ENCODE peak calls at places on chromosomes 1 and 21, in four cellular contexts. One of them, this sample, is unnamed.

GRCh38 chr1:205652984-205653383 is 21.2 kb upstream of the ELK4 start:
- DNase-seq in psoas muscle: no peak
- DNase-seq in tibial artery: no peak
- DNase-seq in uterus: no peak
- DNase-seq in this sample: no peak

GRCh38 chr1:167767794-167768193 is 46.0 kb downstream of the MPZL1 start:
- DNase-seq in uterus: no peak
- DNase-seq in psoas muscle: no peak
- DNase-seq in tibial artery: no peak
- DNase-seq in this sample: no peak

GRCh38 chr1:85578321-85579295 is 2.0 kb upstream of the CCN1 start:
- DNase-seq in psoas muscle: no peak
- DNase-seq in tibial artery: no peak
- DNase-seq in uterus: peak
- DNase-seq in this sample: no peak

GRCh38 chr1:15444476-15445389 is 6.5 kb downstream of the CTRC start:
- DNase-seq in psoas muscle: no peak
- DNase-seq in tibial artery: no peak
- DNase-seq in uterus: no peak
- DNase-seq in this sample: no peak

GRCh38 chr21:45528981-45529784 is 13.1 kb downstream of the SLC19A1 start:
- DNase-seq in psoas muscle: peak
- DNase-seq in uterus: no peak
- DNase-seq in tibial artery: peak
- DNase-seq in this sample: no peak

GRCh38 chr1:227780101-227781044 is 35.1 kb upstream of the PRSS38 start:
- DNase-seq in psoas muscle: peak
- DNase-seq in uterus: no peak
- DNase-seq in tibial artery: peak
- DNase-seq in this sample: no peak

GRCh38 chr1:36224537-36225297 is 474 bp downstream of the THRAP3 start:
- DNase-seq in psoas muscle: no peak
- DNase-seq in uterus: peak
- DNase-seq in tibial artery: peak
- DNase-seq in this sample: no peak

GRCh38 chr1:227333423-227333822 is 15.1 kb upstream of the CDC42BPA start:
- DNase-seq in psoas muscle: no peak
- DNase-seq in tibial artery: no peak
- DNase-seq in uterus: no peak
- DNase-seq in this sample: no peak

GRCh38 chr1:234214129-234214910 is 158.9 kb upstream of the COA6 start:
- DNase-seq in uterus: no peak
- DNase-seq in tibial artery: no peak
- DNase-seq in psoas muscle: peak
- DNase-seq in this sample: peak
- H3K4me3 ChIP-seq in uterus: peak
- H3K4me3 ChIP-seq in tibial artery: peak
- H3K4me3 ChIP-seq in psoas muscle: peak
- H3K4me3 ChIP-seq in this sample: peak

GRCh38 chr1:232732344-232732910 is 72.8 kb upstream of the MAP10 start:
- DNase-seq in psoas muscle: no peak
- DNase-seq in uterus: no peak
- DNase-seq in tibial artery: no peak
- DNase-seq in this sample: no peak
- H3K4me3 ChIP-seq in psoas muscle: no peak
- H3K4me3 ChIP-seq in uterus: no peak
- H3K4me3 ChIP-seq in tibial artery: no peak
- H3K4me3 ChIP-seq in this sample: no peak

DNA sequence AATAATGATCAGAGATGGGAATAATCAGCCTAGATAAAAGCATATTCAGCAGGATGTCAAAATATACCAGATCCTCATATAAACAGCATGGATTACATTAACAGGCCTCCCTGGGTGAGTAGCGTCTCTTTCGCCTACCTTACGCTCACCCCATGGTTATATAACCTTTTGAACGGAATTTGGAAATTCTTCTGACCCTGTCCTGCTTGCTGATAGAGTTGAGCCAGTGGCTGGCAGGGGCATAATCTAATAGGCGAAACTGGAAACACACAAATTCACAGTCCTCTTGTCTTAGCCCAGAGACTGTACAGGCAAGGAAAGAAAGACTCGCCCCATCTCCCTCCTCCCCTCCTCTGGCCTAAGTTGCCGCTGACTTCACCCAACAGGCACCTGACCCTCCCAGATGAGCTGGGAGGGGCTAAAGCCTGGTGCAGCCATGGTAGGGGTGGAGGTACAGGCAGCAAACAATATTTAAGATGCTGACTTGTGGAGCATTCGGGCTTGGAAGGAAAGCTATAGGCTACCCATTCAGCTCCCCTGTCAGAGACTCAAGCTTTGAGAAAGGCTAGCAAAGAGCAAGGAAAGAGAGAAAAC is at the start of gene ANGPTL7:
- DNase-seq in psoas muscle: no peak
- DNase-seq in uterus: no peak
- DNase-seq in tibial artery: no peak
- DNase-seq in this sample: no peak
- H3K4me3 ChIP-seq in psoas muscle: no peak
- H3K4me3 ChIP-seq in uterus: no peak
- H3K4me3 ChIP-seq in tibial artery: no peak
- H3K4me3 ChIP-seq in this sample: no peak

GRCh38 chr1:28577052-28577678 is 14.9 kb upstream of the RAB42 start:
- DNase-seq in psoas muscle: no peak
- DNase-seq in tibial artery: no peak
- DNase-seq in uterus: no peak
- DNase-seq in this sample: no peak

GRCh38 chr1:28578696-28579218 is 13.3 kb upstream of the RAB42 start:
- DNase-seq in psoas muscle: no peak
- DNase-seq in tibial artery: no peak
- DNase-seq in uterus: no peak
- DNase-seq in this sample: no peak

GRCh38 chr1:28577738-28578536 is 14.1 kb upstream of the RAB42 start:
- DNase-seq in psoas muscle: no peak
- DNase-seq in uterus: no peak
- DNase-seq in tibial artery: no peak
- DNase-seq in this sample: no peak

GRCh38 chr1:28580706-28581530 is 11.1 kb upstream of the RAB42 start:
- DNase-seq in uterus: no peak
- DNase-seq in psoas muscle: no peak
- DNase-seq in tibial artery: peak
- DNase-seq in this sample: no peak

GRCh38 chr1:28579374-28579773 is 12.7 kb upstream of the RAB42 start:
- DNase-seq in psoas muscle: no peak
- DNase-seq in tibial artery: no peak
- DNase-seq in uterus: no peak
- DNase-seq in this sample: no peak
- H3K4me3 ChIP-seq in psoas muscle: peak
- H3K4me3 ChIP-seq in tibial artery: no peak
- H3K4me3 ChIP-seq in uterus: no peak
- H3K4me3 ChIP-seq in this sample: peak

GRCh38 chr1:155125946-155126493 is 1.7 kb upstream of the EFNA1 start:
- DNase-seq in tibial artery: peak
- DNase-seq in uterus: peak
- DNase-seq in psoas muscle: peak
- DNase-seq in this sample: no peak
- H3K4me3 ChIP-seq in tibial artery: peak
- H3K4me3 ChIP-seq in uterus: peak
- H3K4me3 ChIP-seq in psoas muscle: peak
- H3K4me3 ChIP-seq in this sample: no peak

GRCh38 chr1:39959651-39960333 is 4.8 kb downstream of the MFSD2A start:
- DNase-seq in tibial artery: no peak
- DNase-seq in uterus: no peak
- DNase-seq in psoas muscle: no peak
- DNase-seq in this sample: no peak
- H3K4me3 ChIP-seq in tibial artery: no peak
- H3K4me3 ChIP-seq in uterus: no peak
- H3K4me3 ChIP-seq in psoas muscle: no peak
- H3K4me3 ChIP-seq in this sample: peak

DNA sequence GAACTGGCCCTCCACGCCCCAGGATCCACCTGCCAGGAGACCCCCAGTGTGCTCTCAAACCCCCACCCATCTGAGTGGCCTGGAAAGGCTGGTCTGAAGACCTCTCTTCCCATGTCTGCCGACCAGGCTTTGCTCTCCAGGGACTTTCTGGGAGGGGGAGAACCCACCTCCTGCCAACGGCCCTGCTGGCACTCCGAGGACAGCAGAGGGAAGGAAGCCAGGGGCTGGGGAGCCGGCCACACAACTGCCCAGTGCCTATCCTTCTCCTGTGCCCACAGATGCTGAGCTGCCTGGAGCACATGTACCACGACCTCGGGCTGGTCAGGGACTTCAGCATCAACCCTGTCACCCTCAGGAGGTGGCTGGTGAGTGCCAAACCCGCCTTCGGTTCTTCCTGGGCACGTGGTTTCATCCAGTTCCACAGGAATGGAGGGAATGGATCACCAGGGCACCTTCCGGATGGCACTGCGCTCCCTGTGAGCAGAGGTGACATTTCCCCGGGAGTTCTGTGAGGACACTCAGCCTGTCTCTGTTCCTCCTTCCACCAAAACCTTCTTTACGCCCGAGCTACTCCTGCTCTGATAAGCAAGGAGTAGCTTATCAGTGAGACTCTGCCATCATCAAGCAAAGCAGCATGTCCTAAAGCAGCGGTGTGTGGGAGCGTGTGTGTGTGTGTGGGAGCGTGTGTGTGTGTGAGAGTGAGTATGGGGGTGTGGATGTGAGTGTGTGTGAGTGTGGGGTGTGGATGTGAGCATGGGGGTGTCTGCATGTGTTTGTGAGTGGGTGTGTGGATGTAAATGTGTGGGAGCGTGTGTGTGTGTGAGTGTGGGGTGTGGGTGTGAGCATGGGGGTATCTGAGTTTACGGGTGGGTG is 105.5 kb downstream of the PDE9A start:
- DNase-seq in tibial artery: no peak
- DNase-seq in psoas muscle: no peak
- DNase-seq in uterus: no peak
- DNase-seq in this sample: no peak
- H3K4me3 ChIP-seq in tibial artery: no peak
- H3K4me3 ChIP-seq in psoas muscle: no peak
- H3K4me3 ChIP-seq in uterus: no peak
- H3K4me3 ChIP-seq in this sample: no peak

GRCh38 chr21:46661211-46661625 is 25.7 kb downstream of the PRMT2 start:
- DNase-seq in psoas muscle: peak
- DNase-seq in tibial artery: peak
- DNase-seq in uterus: peak
- DNase-seq in this sample: peak
- H3K4me3 ChIP-seq in psoas muscle: peak
- H3K4me3 ChIP-seq in tibial artery: peak
- H3K4me3 ChIP-seq in uterus: peak
- H3K4me3 ChIP-seq in this sample: no peak

GRCh38 chr1:76425843-76426145 is 351.2 kb downstream of the ST6GALNAC3 start:
- DNase-seq in uterus: no peak
- DNase-seq in psoas muscle: no peak
- DNase-seq in tibial artery: no peak
- DNase-seq in this sample: no peak
- H3K4me3 ChIP-seq in uterus: no peak
- H3K4me3 ChIP-seq in psoas muscle: no peak
- H3K4me3 ChIP-seq in tibial artery: no peak
- H3K4me3 ChIP-seq in this sample: peak

GRCh38 chr21:31346256-31346821 is 2.3 kb upstream of the TIAM1 start:
- DNase-seq in psoas muscle: no peak
- DNase-seq in uterus: no peak
- DNase-seq in tibial artery: no peak
- DNase-seq in this sample: no peak

GRCh38 chr21:31340942-31341487 is 3.0 kb downstream of the TIAM1 start:
- DNase-seq in tibial artery: no peak
- DNase-seq in uterus: no peak
- DNase-seq in psoas muscle: no peak
- DNase-seq in this sample: no peak

GRCh38 chr21:31343030-31343510 is 991 bp downstream of the TIAM1 start:
- DNase-seq in uterus: no peak
- DNase-seq in tibial artery: no peak
- DNase-seq in psoas muscle: no peak
- DNase-seq in this sample: no peak

GRCh38 chr21:31342328-31342727 is 1.7 kb downstream of the TIAM1 start:
- DNase-seq in tibial artery: no peak
- DNase-seq in uterus: no peak
- DNase-seq in psoas muscle: no peak
- DNase-seq in this sample: no peak

DNA sequence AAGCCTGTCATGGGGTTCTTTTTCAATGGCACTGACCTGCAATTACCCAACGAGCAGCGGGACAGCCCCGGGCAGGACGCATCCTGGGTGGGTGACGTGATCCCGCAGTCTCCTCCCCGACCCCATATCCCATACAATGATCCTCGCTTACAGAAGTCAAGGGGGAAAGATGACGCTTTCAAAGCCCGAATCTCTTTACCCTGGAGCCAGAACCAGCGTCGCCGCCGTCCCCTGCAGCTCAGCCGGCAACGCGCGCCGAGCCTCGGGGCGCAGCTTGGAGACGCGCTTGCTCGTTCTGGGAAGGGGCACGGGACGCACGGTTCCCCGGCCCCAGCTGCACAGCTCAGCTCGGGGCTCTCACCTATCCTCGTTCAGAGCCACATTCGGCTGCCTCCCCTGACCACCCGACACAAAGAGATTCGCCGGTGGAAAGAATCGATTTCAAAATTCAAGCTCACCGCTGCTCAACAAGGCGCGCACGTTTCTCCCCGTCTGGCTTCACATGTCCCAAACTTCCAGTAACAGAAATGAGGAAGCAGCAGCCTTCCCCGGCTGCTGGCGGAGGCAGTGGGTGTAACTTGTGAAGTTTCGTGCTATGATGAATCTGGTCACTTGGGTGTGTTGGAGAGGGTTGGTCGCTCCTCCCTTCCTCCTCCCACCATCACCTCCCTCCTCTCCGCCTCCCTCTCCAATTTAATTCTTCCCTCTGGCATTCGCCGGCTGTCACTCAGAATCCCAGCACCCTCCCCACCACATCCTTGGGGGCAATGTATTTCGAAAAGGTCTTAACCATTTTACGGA is at the start of gene TIAM1:
- DNase-seq in tibial artery: peak
- DNase-seq in psoas muscle: peak
- DNase-seq in uterus: no peak
- DNase-seq in this sample: no peak
- H3K4me3 ChIP-seq in tibial artery: peak
- H3K4me3 ChIP-seq in psoas muscle: peak
- H3K4me3 ChIP-seq in uterus: no peak
- H3K4me3 ChIP-seq in this sample: peak

This sample was measured in GM06990.